ENCODE peak calls at places on chromosomes 4 and X, in ten cellular contexts. Z, U, T, V, O, S, J, X, G and P are unnamed samples.

GRCh38 chr4:141971854-141972253 is 335.5 kb downstream of the IL15 start:
- DNase-seq in Z (no peak), J (no peak), V (no peak), O (no peak), S (no peak), X (no peak), U (peak), G (no peak), T (no peak), P (no peak)

GRCh38 chr4:61336488-61336887 is 136.4 kb downstream of the ADGRL3 start:
- DNase-seq in X (no peak), Z (no peak), V (no peak), S (no peak), G (no peak), O (no peak), U (no peak), T (no peak), J (no peak), P (no peak)

GRCh38 chr4:152369903-152370296 is 166.0 kb downstream of the FBXW7 start:
- DNase-seq in Z (no peak), J (no peak), X (no peak), G (no peak), U (no peak), S (no peak), V (no peak), T (no peak), O (no peak), P (no peak)

GRCh38 chr4:99947190-99947578 is 766 bp upstream of the DNAJB14 start:
- DNase-seq in T (no peak), G (no peak), V (no peak), X (no peak), U (no peak), J (no peak), S (no peak), O (no peak), Z (no peak), P (no peak)

GRCh38 chr4:100569196-100569595 is 51.4 kb upstream of the EMCN start:
- DNase-seq in J (no peak), O (no peak), G (no peak), T (no peak), V (no peak), Z (no peak), U (no peak), X (no peak), S (no peak), P (peak)

GRCh38 chr4:119139316-119139715 is 3.7 kb downstream of the MYOZ2 start:
- DNase-seq in G (peak), U (no peak), S (no peak), J (no peak), Z (no peak), T (peak), O (no peak), V (no peak), X (no peak), P (no peak)

GRCh38 chrX:50594788-50595187 is 124.2 kb upstream of the DGKK start:
- DNase-seq in O (no peak), U (no peak), S (peak), G (no peak), V (no peak), Z (no peak), X (no peak), J (no peak), T (no peak), P (no peak)

GRCh38 chr4:11468901-11469300 is 40.2 kb upstream of the HS3ST1 start:
- DNase-seq in U (no peak), T (no peak), X (peak), V (no peak), J (no peak), G (no peak), O (no peak), Z (no peak), S (no peak), P (no peak)

GRCh38 chr4:143133966-143134365 is 50.8 kb upstream of the USP38 start:
- DNase-seq in X (no peak), Z (no peak), V (no peak), O (no peak), S (no peak), J (no peak), G (no peak), U (no peak), T (no peak), P (no peak)

GRCh38 chr4:25043548-25043947 is 12.8 kb upstream of the LGI2 start:
- DNase-seq in V (no peak), T (no peak), G (no peak), J (no peak), Z (no peak), X (no peak), O (no peak), U (no peak), S (no peak), P (no peak)

GRCh38 chrX:113260474-113260873 is 419.8 kb upstream of the AMOT start:
- DNase-seq in T (peak), S (no peak), Z (no peak), V (no peak), J (no peak), X (no peak), U (no peak), O (no peak), G (peak), P (no peak)

GRCh38 chr4:101527186-101527585 is 179.9 kb upstream of the PPP3CA start:
- DNase-seq in O (no peak), S (no peak), G (peak), T (peak), Z (no peak), X (no peak), V (no peak), U (peak), J (no peak), P (peak)

GRCh38 chr4:183635333-183635732 is 23.7 kb downstream of the RWDD4 start:
- DNase-seq in S (no peak), T (no peak), U (no peak), Z (no peak), O (no peak), G (no peak), X (no peak), J (no peak), V (no peak), P (no peak)

GRCh38 chr4:157128395-157128794 is 52.4 kb downstream of the GLRB start:
- DNase-seq in U (peak), S (no peak), T (peak), O (peak), Z (no peak), V (no peak), G (peak), X (no peak), J (no peak), P (no peak)

GRCh38 chr4:1380368-1381151 is 25.7 kb downstream of the NKX1-1 start:
- DNase-seq in X (no peak), S (no peak), J (no peak), Z (no peak), G (no peak), O (no peak), V (peak), U (no peak), T (no peak), P (no peak)
- TF ChIP-seq CTCF in X (no peak), S (no peak), J (no peak), Z (no peak), G (no peak), O (no peak), V (no peak), U (no peak), T (no peak), P (no peak)

GRCh38 chr4:31016322-31017061 is 296.3 kb downstream of the PCDH7 start:
- DNase-seq in Z (no peak), T (no peak), X (no peak), J (no peak), G (no peak), U (no peak), V (no peak), S (no peak), O (no peak), P (no peak)
- TF ChIP-seq CTCF in Z (no peak), T (no peak), X (no peak), J (no peak), G (no peak), U (no peak), V (no peak), S (no peak), O (no peak), P (no peak)

DNA sequence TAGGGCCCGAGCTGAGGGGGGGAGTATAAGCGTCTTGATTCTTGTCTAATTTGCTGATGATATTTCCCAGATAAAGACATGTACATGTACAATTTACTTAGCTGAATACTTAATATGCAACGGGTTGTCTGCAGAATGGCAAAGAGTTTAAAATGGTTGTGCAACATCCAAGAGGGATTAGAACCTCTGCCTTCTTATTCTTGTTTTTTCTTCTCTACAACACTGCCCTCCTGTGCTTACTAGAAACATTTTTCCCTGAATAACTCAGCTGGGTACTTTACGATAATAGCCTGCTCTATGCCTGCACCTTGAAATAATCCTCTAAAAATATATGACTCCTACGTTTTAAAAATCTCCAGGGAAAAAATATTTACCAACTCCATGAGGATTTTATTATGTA is 41.8 kb downstream of the INTS12 start:
- DNase-seq in O (no peak), S (no peak), G (peak), X (no peak), J (peak), U (peak), Z (no peak), V (no peak), T (peak), P (peak)
- TF ChIP-seq CTCF in O (no peak), S (peak), G (peak), X (no peak), J (peak), U (peak), Z (no peak), V (peak), T (peak), P (peak)

GRCh38 chr4:3781997-3782930 is 16.1 kb downstream of the ADRA2C start:
- DNase-seq in S (no peak), G (no peak), O (no peak), V (no peak), J (no peak), T (no peak), X (no peak), Z (no peak), U (no peak), P (no peak)
- TF ChIP-seq CTCF in S (no peak), G (no peak), O (no peak), V (no peak), J (no peak), T (no peak), X (no peak), Z (no peak), U (no peak), P (no peak)

GRCh38 chr4:135418353-135418752 is 1216.8 kb upstream of the PABPC4L start:
- DNase-seq in T (peak), O (no peak), V (no peak), Z (no peak), U (peak), S (no peak), J (peak), X (no peak), G (peak), P (peak)
- TF ChIP-seq CTCF in T (peak), O (peak), V (no peak), Z (no peak), U (peak), S (no peak), J (peak), X (peak), G (peak), P (no peak)

GRCh38 chrX:70444326-70445196 is at the start of gene DLG3:
- DNase-seq in O (no peak), V (no peak), G (peak), T (peak), Z (no peak), U (no peak), J (no peak), X (no peak), S (no peak), P (no peak)

GRCh38 chrX:70442224-70442623 is 2.4 kb upstream of the DLG3 start:
- DNase-seq in Z (no peak), O (no peak), X (no peak), T (no peak), S (no peak), U (no peak), G (no peak), V (no peak), J (no peak), P (no peak)

GRCh38 chrX:70446380-70447350 is 2.0 kb downstream of the DLG3 start:
- DNase-seq in O (no peak), S (no peak), T (no peak), G (no peak), X (no peak), J (no peak), V (no peak), U (no peak), Z (no peak), P (peak)

GRCh38 chrX:70445876-70446275 is 1.2 kb downstream of the DLG3 start:
- DNase-seq in S (no peak), Z (no peak), X (no peak), V (no peak), G (no peak), T (no peak), O (no peak), U (no peak), J (no peak), P (no peak)

DNA sequence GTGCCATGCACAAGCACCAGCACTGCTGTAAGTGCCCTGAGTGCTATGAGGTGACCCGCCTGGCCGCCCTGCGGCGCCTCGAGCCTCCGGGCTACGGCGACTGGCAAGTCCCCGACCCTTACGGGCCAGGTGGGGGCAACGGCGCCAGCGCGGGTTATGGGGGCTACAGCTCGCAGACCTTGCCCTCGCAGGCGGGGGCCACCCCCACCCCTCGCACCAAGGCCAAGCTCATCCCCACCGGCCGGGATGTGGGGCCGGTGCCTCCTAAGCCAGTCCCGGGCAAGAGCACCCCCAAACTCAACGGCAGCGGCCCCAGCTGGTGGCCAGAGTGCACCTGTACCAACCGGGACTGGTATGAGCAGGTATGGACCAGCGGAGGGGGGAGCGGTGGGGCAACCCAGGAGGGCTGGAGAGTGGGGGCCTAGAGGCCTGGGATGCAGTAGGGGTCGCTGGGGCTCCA is 592 bp downstream of the DLG3 start:
- DNase-seq in V (no peak), U (no peak), X (no peak), J (no peak), S (no peak), T (no peak), Z (no peak), O (no peak), G (no peak), P (no peak)
- TF ChIP-seq CTCF in V (no peak), U (no peak), X (no peak), J (no peak), S (no peak), T (no peak), Z (no peak), O (no peak), G (no peak), P (no peak)

GRCh38 chr4:114284629-114285028 is 305.2 kb upstream of the ARSJ start:
- DNase-seq in O (no peak), G (no peak), V (no peak), J (no peak), Z (no peak), S (no peak), U (no peak), T (no peak), X (no peak), P (no peak)

GRCh38 chr4:114281561-114281960 is 302.1 kb upstream of the ARSJ start:
- DNase-seq in V (no peak), Z (no peak), G (no peak), O (peak), X (no peak), J (no peak), S (no peak), U (peak), T (no peak), P (no peak)

GRCh38 chr4:114286275-114286674 is 306.8 kb upstream of the ARSJ start:
- DNase-seq in O (no peak), T (no peak), U (no peak), J (no peak), X (no peak), Z (no peak), V (no peak), S (no peak), G (peak), P (no peak)

GRCh38 chr4:114282937-114283336 is 303.5 kb upstream of the ARSJ start:
- DNase-seq in S (no peak), J (no peak), V (no peak), U (no peak), O (no peak), X (no peak), G (no peak), T (no peak), Z (no peak), P (no peak)

GRCh38 chr4:114287079-114287696 is 307.7 kb upstream of the ARSJ start:
- DNase-seq in S (no peak), J (no peak), O (no peak), V (no peak), T (peak), U (peak), Z (no peak), X (peak), G (peak), P (no peak)
- TF ChIP-seq CTCF in S (no peak), J (no peak), O (no peak), V (no peak), T (no peak), U (no peak), Z (no peak), X (no peak), G (no peak), P (no peak)